ENCODE peak calls at places on chromosomes 3 and 15, in four cellular contexts. Q, N, P and J are unnamed samples.

GRCh38 chr15:63874616-63875015 is 40.9 kb upstream of the HERC1 start:
- DNase-seq in Q (no peak), N (no peak), P (no peak), J (no peak)

GRCh38 chr3:43638594-43639447 is 17.0 kb upstream of the ANO10 start:
- DNase-seq in Q (peak; percentile 55), N (no peak), P (no peak), J (no peak)

GRCh38 chr15:59993950-59994401 is 10.1 kb upstream of the FOXB1 start:
- DNase-seq in Q (no peak), N (no peak), P (no peak), J (no peak)

GRCh38 chr3:169295126-169295525 is 368.4 kb downstream of the MECOM start:
- DNase-seq in Q (no peak), N (no peak), P (no peak), J (no peak)

GRCh38 chr3:169662215-169663070 is 1.1 kb downstream of the MECOM start:
- DNase-seq in Q (peak; percentile 89), N (peak; percentile 53), P (peak; percentile 77), J (no peak)

GRCh38 chr3:66465034-66465433 is 35.8 kb downstream of the LRIG1 start:
- DNase-seq in Q (no peak), N (no peak), P (no peak), J (no peak)

GRCh38 chr3:127588675-127589577 is 1.6 kb downstream of the TPRA1 start:
- DNase-seq in Q (no peak), N (no peak), P (no peak), J (no peak)

GRCh38 chr3:188060436-188060835 is 93.5 kb upstream of the LPP start:
- DNase-seq in Q (no peak), N (no peak), P (no peak), J (no peak)

GRCh38 chr3:100871307-100871706 is 121.9 kb downstream of the ABI3BP start:
- DNase-seq in Q (no peak), N (no peak), P (no peak), J (no peak)

GRCh38 chr3:156553705-156554356 is 1.1 kb downstream of the SSR3 start:
- DNase-seq in Q (peak; percentile 61), N (no peak), P (no peak), J (no peak)

GRCh38 chr3:156551746-156552145 is 3.2 kb downstream of the SSR3 start:
- DNase-seq in Q (no peak), N (no peak), P (no peak), J (no peak)

GRCh38 chr3:156554515-156554841 is 439 bp downstream of the SSR3 start:
- DNase-seq in Q (no peak), N (no peak), P (no peak), J (no peak)

GRCh38 chr3:156551261-156551660 is 3.7 kb downstream of the SSR3 start:
- DNase-seq in Q (no peak), N (no peak), P (no peak), J (no peak)

DNA sequence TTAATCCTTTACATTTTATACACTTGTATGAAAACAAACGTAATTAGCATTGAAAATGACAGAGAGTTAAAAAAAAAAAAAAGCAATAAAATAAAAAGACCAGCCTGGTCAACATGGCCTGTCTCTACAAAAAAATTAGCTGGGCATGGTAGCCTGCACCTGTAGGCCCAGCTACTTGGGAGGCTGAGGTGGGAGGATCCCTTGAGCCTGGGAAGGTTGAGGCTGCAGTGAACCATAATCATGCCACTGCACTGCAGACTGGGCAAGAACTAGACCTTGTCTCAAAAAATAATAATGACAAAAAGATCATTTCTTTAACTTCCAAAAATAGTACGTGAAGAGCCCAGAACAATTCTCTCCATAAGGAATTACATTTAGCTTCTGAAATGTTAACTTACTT is 1.9 kb downstream of the SSR3 start:
- DNase-seq in Q (no peak), N (no peak), P (no peak), J (no peak)
- H3K4me3 ChIP-seq in Q (no peak overlapping the region), N (peak overlapping the region; percentile 61), P (peak overlapping the region; percentile 4), J (no peak overlapping the region)

GRCh38 chr3:25789596-25790556 is at the start of gene OXSM:
- DNase-seq in Q (peak; percentile 95), N (peak; percentile 93), P (peak; percentile 92), J (peak; percentile 95)
- TF ChIP-seq POLR2A in Q (peak; percentile 92), N (peak; percentile 94), P (no peak), J (peak; percentile 81)

GRCh38 chr3:61865466-61865865 is 304.1 kb downstream of the PTPRG start:
- DNase-seq in Q (no peak), N (no peak), P (no peak), J (no peak)
- H3K4me1 ChIP-seq in Q (no peaks in the 10 kb centered on the region), N (no peaks in the 10 kb centered on the region), P (peaks cover 59% of the 10 kb centered on the region), J (no peaks in the 10 kb centered on the region)

DNA sequence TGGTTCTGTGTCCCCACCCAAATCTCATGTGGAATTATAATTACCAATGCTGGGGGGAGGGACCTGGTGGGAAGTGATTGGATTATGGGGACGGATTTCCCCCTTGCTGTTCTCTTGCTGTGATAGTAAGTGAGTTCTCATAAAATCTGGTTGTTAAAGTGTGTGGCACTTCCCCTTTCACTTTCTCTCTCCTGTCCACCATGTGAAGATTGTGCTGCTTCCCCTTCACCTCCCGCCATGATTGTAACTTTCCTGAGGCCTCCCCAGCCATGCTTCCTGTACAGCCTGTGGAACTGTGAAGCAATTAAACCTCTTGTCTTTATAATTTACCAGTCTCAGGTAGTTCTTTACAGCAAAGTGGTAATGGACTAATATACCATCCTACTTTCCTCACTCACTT is 289.6 kb downstream of the EFHB start:
- DNase-seq in Q (no peak), N (no peak), P (no peak), J (no peak)
- H3K4me3 ChIP-seq in Q (no peak overlapping the region), N (no peak overlapping the region), P (no peak overlapping the region), J (no peak overlapping the region)

DNA sequence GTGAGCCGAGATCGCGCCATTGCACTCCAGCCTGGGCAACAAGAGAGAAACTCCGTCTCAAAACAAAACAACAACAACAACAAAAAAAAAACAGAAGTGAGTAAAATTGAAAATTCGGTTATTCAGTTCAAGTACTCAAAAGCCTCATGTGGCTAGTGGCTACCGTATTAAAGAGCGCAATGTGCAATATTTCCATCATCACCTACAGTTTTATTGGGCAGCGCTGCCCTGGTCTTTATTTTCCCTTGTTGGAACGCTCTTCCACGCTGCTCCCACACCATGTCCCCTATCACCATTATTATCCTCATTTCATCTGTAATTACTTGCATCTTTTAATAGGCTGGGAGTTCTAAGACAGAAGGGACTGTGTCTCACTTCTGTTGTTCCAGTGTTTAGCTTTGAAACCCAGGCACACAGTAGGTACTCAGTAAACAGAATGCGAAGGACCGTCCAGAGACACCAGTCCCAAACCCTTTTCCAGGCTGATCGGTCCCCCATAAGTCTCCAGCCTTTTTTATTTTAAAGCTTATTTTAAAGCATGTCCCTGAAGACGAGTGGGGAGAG is 427 bp upstream of the HACD3 start:
- DNase-seq in Q (no peak), N (no peak), P (no peak), J (no peak)
- TF ChIP-seq POLR2A in Q (no peak), N (no peak), P (no peak), J (no peak)

DNA sequence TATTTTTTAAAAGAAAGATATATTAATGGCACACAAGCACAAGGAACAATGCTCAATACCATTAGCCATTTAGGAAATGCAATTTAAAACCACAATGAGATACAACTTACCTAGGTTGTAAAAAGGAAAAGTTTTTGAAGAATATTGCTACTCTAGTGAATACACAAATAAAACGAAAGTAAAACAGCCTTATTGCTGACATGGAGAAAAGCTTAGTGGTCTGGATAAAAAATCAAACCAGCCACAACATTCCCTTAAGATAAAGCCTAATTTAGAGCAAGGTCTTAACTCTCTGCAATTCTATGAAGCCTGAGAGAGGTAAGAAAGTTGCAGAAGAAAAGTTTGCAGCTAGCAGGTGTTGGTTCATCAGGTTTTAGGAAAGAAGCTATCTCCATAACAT is 892.7 kb upstream of the ALCAM start:
- DNase-seq in Q (no peak), N (no peak), P (no peak), J (no peak)
- H3K4me1 ChIP-seq in Q (no peaks in the 10 kb centered on the region), N (no peaks in the 10 kb centered on the region), P (no peaks in the 10 kb centered on the region), J (no peaks in the 10 kb centered on the region)

GRCh38 chr3:153166206-153166605 is 4.2 kb downstream of the RAP2B start:
- DNase-seq in Q (no peak), N (no peak), P (no peak), J (no peak)
- H3K4me3 ChIP-seq in Q (no peak overlapping the region), N (no peak overlapping the region), P (no peak overlapping the region), J (no peak overlapping the region)

DNA sequence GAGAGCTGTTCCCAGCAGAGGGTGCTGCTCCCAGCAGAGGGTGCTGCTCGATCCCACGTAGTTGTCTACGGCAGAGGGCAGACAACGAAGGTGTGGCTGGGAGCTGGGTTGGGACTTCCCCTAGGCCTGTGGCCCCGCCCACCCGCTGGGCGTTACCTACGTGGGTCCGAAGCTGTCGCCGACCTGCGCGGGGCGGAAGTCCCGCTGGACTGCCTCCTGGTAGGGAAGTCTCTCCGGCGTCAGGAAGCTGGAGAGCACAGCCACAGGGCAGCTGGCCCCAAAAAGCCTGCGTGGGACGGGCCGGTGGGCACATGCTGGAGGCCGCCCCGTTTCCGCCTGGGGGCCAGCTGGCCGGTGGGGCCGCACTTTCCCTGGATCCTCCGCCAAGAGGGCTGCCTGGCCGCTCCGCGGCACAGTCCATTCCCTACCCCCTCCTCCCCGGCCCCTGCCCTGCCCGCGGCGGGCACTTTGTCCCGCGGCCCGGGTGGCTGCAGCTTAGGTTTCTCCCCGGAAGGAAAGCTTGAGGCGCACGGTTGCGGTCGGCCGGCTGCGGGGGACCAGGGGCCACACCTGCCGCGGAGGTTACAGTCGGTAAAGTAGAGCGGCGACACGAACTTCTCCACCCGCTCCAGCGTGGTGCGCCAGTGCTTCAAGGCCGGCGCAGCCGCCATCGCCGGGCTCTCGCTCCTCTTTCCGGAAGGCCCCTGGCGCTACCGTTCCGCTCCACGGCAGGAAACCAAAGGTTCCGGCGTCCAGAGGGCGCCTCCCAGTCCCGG is at the start of gene MAN2C1:
- DNase-seq in Q (peak; percentile 98), N (peak; percentile 98), P (peak; percentile 95), J (peak; percentile 99)
- TF ChIP-seq POLR2A in Q (peak; percentile 98), N (peak; percentile 98), P (no peak), J (peak; percentile 97)

DNA sequence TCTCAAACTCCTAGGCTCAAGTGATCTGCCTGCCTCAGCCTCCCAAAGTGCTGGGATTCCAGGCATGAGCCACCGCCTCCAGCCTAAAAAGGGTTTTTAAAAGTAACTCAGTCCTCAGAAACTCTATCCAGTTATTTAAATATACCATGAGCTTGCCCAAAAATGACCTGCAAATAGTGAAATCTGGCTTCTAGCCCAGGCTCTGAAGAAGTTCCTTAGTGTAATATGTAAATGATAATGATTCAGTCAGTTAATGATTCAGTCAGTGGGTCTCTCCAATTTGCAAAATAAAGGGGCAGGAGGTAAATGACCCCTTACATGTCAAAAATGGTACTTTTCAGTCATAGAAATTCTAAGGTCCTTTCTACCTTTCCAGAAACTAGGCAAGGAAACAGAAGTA is 28.8 kb downstream of the LRRC2 start:
- DNase-seq in Q (no peak), N (no peak), P (no peak), J (no peak)
- H3K4me1 ChIP-seq in Q (no peaks in the 10 kb centered on the region), N (no peaks in the 10 kb centered on the region), P (peaks cover 14% of the 10 kb centered on the region), J (peaks cover 9% of the 10 kb centered on the region)

DNA sequence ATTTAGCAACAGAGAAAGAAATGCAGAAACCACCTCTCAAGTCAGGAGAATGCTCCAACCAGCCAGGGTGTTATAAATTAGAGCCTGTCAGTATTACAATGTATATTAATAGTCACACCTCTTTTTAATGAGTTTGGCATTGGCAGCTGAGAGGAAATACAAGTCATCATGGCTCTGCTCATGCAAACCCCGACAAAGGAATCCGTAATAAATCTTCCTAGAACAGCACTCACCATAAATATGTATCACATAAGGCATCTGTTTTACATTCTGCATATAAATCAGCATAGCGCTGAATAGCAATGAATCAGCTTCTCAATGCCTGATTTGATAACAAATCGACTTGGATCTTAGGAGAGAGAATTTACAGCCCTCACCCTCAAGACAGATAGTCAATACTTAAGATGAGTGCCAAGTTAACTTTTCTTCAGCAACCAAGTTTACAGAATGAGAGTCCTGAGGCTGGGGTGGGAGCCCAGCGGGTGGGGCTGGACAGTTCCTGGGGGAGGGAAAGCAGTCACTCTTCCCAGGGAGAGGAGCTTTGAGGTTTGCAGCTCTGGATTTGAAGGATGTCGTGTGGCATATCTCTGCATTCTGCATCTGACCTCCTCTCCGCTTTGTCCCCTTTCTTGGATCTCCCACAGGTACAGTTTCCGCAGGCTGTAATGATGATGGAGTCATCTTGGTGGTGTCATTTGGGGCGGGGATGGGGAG is 1034.4 kb upstream of the NR2F2 start:
- DNase-seq in Q (no peak), N (no peak), P (no peak), J (no peak)
- H3K4me3 ChIP-seq in Q (no peak overlapping the region), N (no peak overlapping the region), P (no peak overlapping the region), J (no peak overlapping the region)